ENCODE peak calls at places on chromosomes 2 and 18, in five cellular contexts. H, B, C, E and S are unnamed samples.

GRCh38 chr2:184554736-184555135 is 43.6 kb upstream of the ZNF804A start:
- DNase-seq in C (no peak), H (no peak), B (no peak), E (no peak), S (no peak)

GRCh38 chr2:206858972-206859739 is 80.2 kb upstream of the CPO start:
- DNase-seq in C (peak), B (no peak), H (no peak), E (no peak), S (no peak)

GRCh38 chr2:20620271-20620681 is 30.6 kb downstream of the HS1BP3 start:
- DNase-seq in E (no peak), B (peak), H (no peak), C (no peak), S (peak)

GRCh38 chr18:26697186-26697585 is 148.8 kb upstream of the KCTD1 start:
- DNase-seq in B (no peak), C (no peak), H (no peak), E (no peak), S (no peak)

GRCh38 chr18:40414155-40414754 is 1540.8 kb upstream of the PIK3C3 start:
- DNase-seq in H (no peak), B (no peak), C (no peak), E (no peak), S (no peak)

GRCh38 chr18:32297851-32298250 is 108.0 kb downstream of the MEP1B start:
- DNase-seq in C (no peak), E (no peak), H (no peak), B (no peak), S (no peak)

GRCh38 chr18:23135679-23136325 is 517 bp downstream of the CABLES1 start:
- DNase-seq in B (no peak), C (peak), E (peak), H (no peak), S (peak)

GRCh38 chr2:39725401-39725800 is 53.7 kb downstream of the THUMPD2 start:
- DNase-seq in E (no peak), H (no peak), C (no peak), B (no peak), S (no peak)

GRCh38 chr18:79352432-79352831 is 43.3 kb upstream of the NFATC1 start:
- DNase-seq in H (no peak), C (no peak), E (no peak), B (no peak), S (no peak)

GRCh38 chr2:36446258-36446657 is 90.7 kb downstream of the CRIM1 start:
- DNase-seq in C (no peak), H (no peak), B (no peak), E (no peak), S (no peak)

GRCh38 chr2:9805435-9806297 is 37.6 kb upstream of the TAF1B start:
- DNase-seq in C (no peak), E (no peak), B (peak), H (no peak), S (peak)

GRCh38 chr2:24276349-24276899 is 83.9 kb downstream of the ITSN2 start:
- DNase-seq in C (no peak), E (no peak), H (no peak), B (no peak), S (no peak)

GRCh38 chr2:230512955-230513748 is 97.2 kb downstream of the SP100 start:
- DNase-seq in H (no peak), E (peak), B (no peak), C (no peak), S (no peak)

GRCh38 chr2:182426082-182426914 is 538 bp downstream of the PDE1A start:
- DNase-seq in C (no peak), E (peak), H (no peak), B (no peak), S (no peak)

GRCh38 chr18:25503567-25504081 is 151.7 kb upstream of the ZNF521 start:
- DNase-seq in E (peak), C (no peak), H (peak), B (peak), S (peak)

GRCh38 chr2:75592028-75592427 is 31.3 kb upstream of the EVA1A start:
- DNase-seq in E (peak), B (no peak), H (no peak), C (no peak), S (no peak)

GRCh38 chr2:36362291-36362690 is 6.7 kb downstream of the CRIM1 start:
- DNase-seq in E (no peak), H (no peak), B (no peak), C (no peak), S (no peak)

GRCh38 chr2:30662268-30663131 is 144.7 kb downstream of the CAPN13 start:
- DNase-seq in C (no peak), H (no peak), E (peak), B (no peak), S (no peak)

GRCh38 chr18:10754128-10754527 is 228.3 kb downstream of the NAPG start:
- DNase-seq in E (no peak), C (no peak), H (no peak), B (no peak), S (no peak)

GRCh38 chr18:11506871-11507270 is 102.5 kb upstream of the SLC35G4 start:
- DNase-seq in E (no peak), H (no peak), C (no peak), B (no peak), S (no peak)

GRCh38 chr2:113806217-113806913 is 49.9 kb upstream of the SLC35F5 start:
- DNase-seq in E (peak), H (no peak), B (no peak), C (no peak), S (no peak)

GRCh38 chr2:191593622-191594416 is 84.1 kb upstream of the NABP1 start:
- DNase-seq in B (no peak), C (no peak), E (no peak), H (no peak), S (no peak)

GRCh38 chr2:82998770-82999169 is 1460.3 kb downstream of the SUCLG1 start:
- DNase-seq in H (no peak), E (no peak), C (no peak), B (no peak), S (no peak)

GRCh38 chr2:224565452-224566035 is 19.6 kb downstream of the CUL3 start:
- DNase-seq in B (no peak), E (no peak), H (no peak), C (no peak), S (no peak)

GRCh38 chr18:63677490-63678225 is 16.0 kb upstream of the SERPINB3 start:
- DNase-seq in E (no peak), B (no peak), C (no peak), H (no peak), S (no peak)

GRCh38 chr18:63681449-63682381 is 20.0 kb upstream of the SERPINB3 start:
- DNase-seq in C (no peak), E (peak), B (no peak), H (no peak), S (no peak)

GRCh38 chr18:63679820-63680606 is 18.3 kb upstream of the SERPINB3 start:
- DNase-seq in E (peak), C (no peak), H (no peak), B (no peak), S (no peak)

GRCh38 chr18:63676927-63677326 is 15.2 kb upstream of the SERPINB3 start:
- DNase-seq in B (no peak), H (no peak), C (no peak), E (no peak), S (no peak)

DNA sequence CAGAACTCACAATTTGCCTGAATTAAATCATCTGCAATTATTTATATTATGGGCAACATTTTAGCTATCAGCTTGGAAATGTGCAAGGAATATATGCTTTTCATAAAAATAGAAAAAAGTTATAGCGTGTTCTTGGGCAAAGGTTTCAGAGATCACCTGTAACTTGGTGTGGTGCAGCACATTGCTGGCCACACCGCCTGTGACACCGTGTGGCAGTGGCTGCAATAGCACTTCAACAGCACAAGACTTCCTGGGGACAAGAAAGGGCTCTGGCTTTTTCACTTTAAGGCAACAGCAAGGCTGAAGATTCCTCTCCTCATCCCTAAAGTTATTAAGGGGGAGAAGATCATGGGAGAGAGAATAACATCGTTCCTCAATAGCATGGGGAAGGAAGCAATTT is 14.8 kb upstream of the SERPINB3 start:
- DNase-seq in B (no peak), H (no peak), C (peak), E (peak), S (peak)
- TF ChIP-seq CTCF in B (no peak), H (no peak), C (peak), E (peak), S (peak)

GRCh38 chr2:66343259-66343658 is 91.7 kb upstream of the MEIS1 start:
- DNase-seq in H (no peak), B (no peak), C (no peak), E (no peak), S (no peak)

GRCh38 chr2:66344087-66344663 is 90.8 kb upstream of the MEIS1 start:
- DNase-seq in B (no peak), H (no peak), E (no peak), C (no peak), S (no peak)

GRCh38 chr2:66340521-66340920 is 94.4 kb upstream of the MEIS1 start:
- DNase-seq in H (no peak), B (no peak), E (no peak), C (no peak), S (no peak)

DNA sequence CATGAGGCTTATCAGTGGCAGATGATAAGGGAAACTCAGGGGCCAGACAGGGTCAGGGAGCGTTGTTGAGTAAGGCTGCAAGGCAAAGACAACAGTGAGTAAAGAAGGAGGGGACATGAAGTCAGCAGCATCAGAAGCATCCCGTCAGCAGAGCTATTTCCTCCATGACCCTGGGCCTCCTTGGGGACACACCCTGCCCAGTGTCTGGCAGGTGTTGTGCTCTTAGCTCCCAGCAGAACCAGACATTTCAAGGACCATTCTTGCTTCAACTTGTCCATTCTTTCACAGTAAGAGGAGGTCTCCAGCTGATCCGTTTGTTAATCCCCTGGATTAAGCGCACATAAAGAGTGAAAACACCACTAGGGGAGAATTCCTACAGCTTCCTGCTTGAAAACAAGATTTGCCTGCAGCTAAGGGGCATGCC is 88.7 kb upstream of the MEIS1 start:
- DNase-seq in B (no peak), C (no peak), H (no peak), E (peak), S (no peak)
- H3K27ac ChIP-seq in B (no peak), C (no peak), H (no peak), E (peak), S (no peak)

DNA sequence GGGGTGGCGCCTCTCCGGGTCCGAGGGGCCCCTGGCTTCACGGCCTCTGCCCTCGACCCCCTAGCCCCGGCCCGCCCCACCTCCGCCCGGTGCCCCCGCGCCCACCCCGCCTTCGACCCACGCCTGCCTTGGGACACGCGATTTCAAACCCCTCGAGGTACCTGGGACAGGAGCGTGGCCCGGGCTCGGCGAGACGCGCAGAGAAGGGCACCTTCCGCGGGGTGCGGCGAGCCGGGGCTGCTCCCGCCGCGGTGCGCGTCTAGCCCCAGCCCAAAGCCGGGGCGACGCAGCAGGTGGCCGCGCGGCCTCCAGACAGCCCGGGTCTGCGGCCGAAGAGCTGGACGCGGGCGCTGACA is 270 bp downstream of the CRACDL start:
- DNase-seq in H (no peak), E (no peak), B (no peak), C (no peak), S (no peak)
- H3K4me3 ChIP-seq in H (peak), E (peak), B (peak), C (no peak), S (peak)

GRCh38 chr2:130837175-130837810 is 579 bp downstream of the ARHGEF4 start:
- DNase-seq in C (no peak), H (no peak), E (no peak), B (no peak), S (no peak)
- TF ChIP-seq CTCF in C (no peak), H (no peak), E (no peak), B (no peak), S (no peak)

GRCh38 chr18:61972389-61973264 is 79.8 kb upstream of the RNF152 start:
- DNase-seq in C (peak), B (no peak), E (no peak), H (no peak), S (no peak)

GRCh38 chr18:61975526-61976326 is 82.9 kb upstream of the RNF152 start:
- DNase-seq in E (no peak), H (no peak), C (peak), B (no peak), S (no peak)

DNA sequence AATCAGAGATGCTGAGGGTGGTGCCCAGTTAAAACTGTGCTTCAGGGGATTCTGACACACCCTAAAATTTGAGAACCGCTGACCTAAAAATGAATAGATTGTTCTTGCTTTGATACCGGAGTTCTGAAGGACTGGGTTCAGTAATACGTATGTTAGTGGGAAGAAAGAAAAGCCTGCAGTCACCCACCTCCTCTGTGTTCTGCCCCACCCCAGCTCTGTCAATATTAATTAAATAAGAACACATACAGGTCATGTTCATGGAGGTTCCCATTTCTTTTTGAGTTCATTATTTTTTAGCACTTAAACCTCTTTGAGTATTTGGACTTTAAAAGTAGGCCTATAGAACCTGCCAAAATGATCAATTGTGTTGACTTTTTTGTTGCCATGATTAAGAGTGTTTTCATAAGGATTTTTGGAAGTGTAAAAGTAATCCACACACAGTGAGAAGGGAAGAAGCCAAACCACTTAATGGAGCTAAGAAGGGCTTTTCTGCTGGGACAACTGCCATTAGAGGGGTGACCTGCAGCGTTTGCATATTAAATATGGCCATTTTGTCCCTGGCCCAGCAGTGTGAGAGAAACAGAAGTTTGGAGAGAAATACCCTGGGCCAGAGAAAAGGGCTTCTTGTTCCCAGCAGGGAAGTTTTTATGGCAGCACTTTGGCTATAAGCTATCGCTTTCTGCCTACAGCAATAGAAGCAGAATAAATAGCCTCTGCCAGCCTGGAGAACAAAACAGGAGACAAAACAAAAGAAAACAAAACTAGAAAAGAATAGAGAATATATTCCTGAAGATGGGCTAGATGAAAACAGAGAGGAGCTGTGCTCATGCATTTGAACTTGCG is 80.7 kb upstream of the RNF152 start:
- DNase-seq in B (no peak), E (no peak), C (no peak), H (no peak), S (no peak)
- H3K27ac ChIP-seq in B (no peak), E (no peak), C (no peak), H (no peak), S (no peak)

DNA sequence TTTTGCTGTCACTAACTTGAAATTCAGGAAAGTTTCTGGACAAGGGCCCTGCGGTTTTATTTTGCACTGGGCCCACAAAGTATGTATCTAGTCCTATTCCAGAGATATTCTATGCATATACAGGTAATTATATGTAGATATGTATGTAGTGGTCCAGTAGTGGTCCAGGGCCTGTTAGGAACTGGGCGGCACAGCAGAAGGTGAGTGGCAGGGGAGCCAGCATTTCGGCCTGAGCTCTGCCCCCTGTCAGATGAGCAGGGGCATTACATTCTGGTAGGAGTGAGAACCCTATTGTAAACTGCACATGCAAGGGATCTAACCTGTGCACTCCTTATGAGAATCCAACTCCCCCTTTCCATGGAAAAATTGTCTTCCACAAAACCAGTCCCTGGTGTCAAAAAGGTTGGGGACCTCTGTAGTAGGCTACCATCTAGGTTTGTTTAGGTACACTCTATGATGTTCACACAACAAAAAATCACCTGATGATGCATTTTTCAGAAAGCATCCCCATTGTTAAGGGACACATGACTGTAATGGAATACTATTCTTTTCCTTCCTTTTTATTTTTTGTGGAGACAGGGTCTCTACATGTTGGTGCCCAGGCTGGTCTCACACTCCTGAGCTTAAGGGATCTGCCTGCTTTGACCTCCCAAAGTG is 2.8 kb upstream of the PPP4R3B start:
- DNase-seq in B (no peak), C (peak), H (no peak), E (no peak), S (peak)
- H3K4me3 ChIP-seq in B (peak), C (no peak), H (no peak), E (no peak), S (no peak)